ENCODE peak calls at places on chromosomes 2 and 18, in six cellular contexts. One of them, this sample, is unnamed.

GRCh38 chr18:58037163-58037562 is 6.9 kb upstream of the NEDD4L start:
- DNase-seq in CD8-positive, alpha-beta T cell: no peak
- DNase-seq in choroid plexus epithelial cell: no peak
- DNase-seq in heart right ventricle: no peak
- DNase-seq in WERI-Rb-1: no peak
- DNase-seq in astrocyte of the spinal cord: no peak
- DNase-seq in this sample: no peak

GRCh38 chr2:128423788-128424165 is 105.1 kb upstream of the HS6ST1 start:
- DNase-seq in CD8-positive, alpha-beta T cell: no peak
- DNase-seq in choroid plexus epithelial cell: no peak
- DNase-seq in heart right ventricle: peak
- DNase-seq in WERI-Rb-1: no peak
- DNase-seq in astrocyte of the spinal cord: no peak
- DNase-seq in this sample: no peak

GRCh38 chr18:6543330-6543908 is 128.7 kb upstream of the L3MBTL4 start:
- DNase-seq in CD8-positive, alpha-beta T cell: no peak
- DNase-seq in choroid plexus epithelial cell: peak
- DNase-seq in heart right ventricle: no peak
- DNase-seq in WERI-Rb-1: no peak
- DNase-seq in astrocyte of the spinal cord: peak
- DNase-seq in this sample: no peak

GRCh38 chr2:104862061-104862941 is 8.4 kb downstream of the POU3F3 start:
- DNase-seq in CD8-positive, alpha-beta T cell: no peak
- DNase-seq in choroid plexus epithelial cell: no peak
- DNase-seq in heart right ventricle: no peak
- DNase-seq in WERI-Rb-1: no peak
- DNase-seq in astrocyte of the spinal cord: peak
- DNase-seq in this sample: no peak

GRCh38 chr2:222355860-222356259 is 57.1 kb upstream of the PAX3 start:
- DNase-seq in CD8-positive, alpha-beta T cell: no peak
- DNase-seq in choroid plexus epithelial cell: no peak
- DNase-seq in heart right ventricle: no peak
- DNase-seq in WERI-Rb-1: no peak
- DNase-seq in astrocyte of the spinal cord: peak
- DNase-seq in this sample: no peak

GRCh38 chr2:46239175-46239846 is 57.9 kb upstream of the EPAS1 start:
- DNase-seq in CD8-positive, alpha-beta T cell: no peak
- DNase-seq in choroid plexus epithelial cell: no peak
- DNase-seq in heart right ventricle: no peak
- DNase-seq in WERI-Rb-1: no peak
- DNase-seq in astrocyte of the spinal cord: no peak
- DNase-seq in this sample: no peak

GRCh38 chr2:71157124-71157802 is 26.8 kb downstream of the MPHOSPH10 start:
- DNase-seq in CD8-positive, alpha-beta T cell: peak
- DNase-seq in choroid plexus epithelial cell: peak
- DNase-seq in heart right ventricle: peak
- DNase-seq in WERI-Rb-1: peak
- DNase-seq in astrocyte of the spinal cord: peak
- DNase-seq in this sample: peak

GRCh38 chr2:238424313-238424700 is 2.4 kb upstream of the ASB1 start:
- DNase-seq in CD8-positive, alpha-beta T cell: no peak
- DNase-seq in choroid plexus epithelial cell: peak
- DNase-seq in heart right ventricle: no peak
- DNase-seq in WERI-Rb-1: no peak
- DNase-seq in astrocyte of the spinal cord: peak
- DNase-seq in this sample: no peak

GRCh38 chr18:58785171-58785805 is 79.4 kb upstream of the ZNF532 start:
- DNase-seq in CD8-positive, alpha-beta T cell: no peak
- DNase-seq in choroid plexus epithelial cell: peak
- DNase-seq in heart right ventricle: no peak
- DNase-seq in WERI-Rb-1: no peak
- DNase-seq in astrocyte of the spinal cord: peak
- DNase-seq in this sample: peak

GRCh38 chr2:217694296-217694695 is 308.5 kb downstream of the TNS1 start:
- DNase-seq in CD8-positive, alpha-beta T cell: no peak
- DNase-seq in choroid plexus epithelial cell: peak
- DNase-seq in heart right ventricle: no peak
- DNase-seq in WERI-Rb-1: no peak
- DNase-seq in astrocyte of the spinal cord: peak
- DNase-seq in this sample: no peak

GRCh38 chr2:144529841-144530240 is 9.9 kb upstream of the ZEB2 start:
- DNase-seq in CD8-positive, alpha-beta T cell: no peak
- DNase-seq in choroid plexus epithelial cell: no peak
- DNase-seq in heart right ventricle: no peak
- DNase-seq in WERI-Rb-1: no peak
- DNase-seq in astrocyte of the spinal cord: no peak
- DNase-seq in this sample: no peak

GRCh38 chr18:24212939-24213338 is 74.1 kb downstream of the CABYR start:
- DNase-seq in CD8-positive, alpha-beta T cell: no peak
- DNase-seq in choroid plexus epithelial cell: peak
- DNase-seq in heart right ventricle: no peak
- DNase-seq in WERI-Rb-1: no peak
- DNase-seq in astrocyte of the spinal cord: peak
- DNase-seq in this sample: peak

GRCh38 chr2:1140389-1141003 is 189.8 kb downstream of the SNTG2 start:
- DNase-seq in CD8-positive, alpha-beta T cell: peak
- DNase-seq in choroid plexus epithelial cell: peak
- DNase-seq in heart right ventricle: no peak
- DNase-seq in WERI-Rb-1: peak
- DNase-seq in astrocyte of the spinal cord: no peak
- DNase-seq in this sample: no peak

GRCh38 chr2:189802396-189802912 is 18.2 kb downstream of the PMS1 start:
- DNase-seq in CD8-positive, alpha-beta T cell: no peak
- DNase-seq in choroid plexus epithelial cell: no peak
- DNase-seq in heart right ventricle: no peak
- DNase-seq in WERI-Rb-1: no peak
- DNase-seq in astrocyte of the spinal cord: peak
- DNase-seq in this sample: no peak

GRCh38 chr2:53353372-53354111 is 414.1 kb upstream of the CHAC2 start:
- DNase-seq in CD8-positive, alpha-beta T cell: no peak
- DNase-seq in choroid plexus epithelial cell: peak
- DNase-seq in heart right ventricle: no peak
- DNase-seq in WERI-Rb-1: peak
- DNase-seq in astrocyte of the spinal cord: peak
- DNase-seq in this sample: peak

GRCh38 chr2:176130917-176131616 is 1.6 kb downstream of the HOXD8 start:
- DNase-seq in CD8-positive, alpha-beta T cell: no peak
- DNase-seq in choroid plexus epithelial cell: no peak
- DNase-seq in heart right ventricle: no peak
- DNase-seq in WERI-Rb-1: no peak
- DNase-seq in astrocyte of the spinal cord: no peak
- DNase-seq in this sample: no peak

GRCh38 chr2:12176621-12177020 is 430.2 kb downstream of the LPIN1 start:
- DNase-seq in CD8-positive, alpha-beta T cell: no peak
- DNase-seq in choroid plexus epithelial cell: no peak
- DNase-seq in heart right ventricle: no peak
- DNase-seq in WERI-Rb-1: no peak
- DNase-seq in astrocyte of the spinal cord: no peak
- DNase-seq in this sample: no peak

GRCh38 chr2:71940695-71941094 is 207.0 kb downstream of the CYP26B1 start:
- DNase-seq in CD8-positive, alpha-beta T cell: no peak
- DNase-seq in choroid plexus epithelial cell: no peak
- DNase-seq in heart right ventricle: no peak
- DNase-seq in WERI-Rb-1: no peak
- DNase-seq in astrocyte of the spinal cord: no peak
- DNase-seq in this sample: no peak

GRCh38 chr2:165876712-165877111 is 76.9 kb downstream of the TTC21B start:
- DNase-seq in CD8-positive, alpha-beta T cell: no peak
- DNase-seq in choroid plexus epithelial cell: peak
- DNase-seq in heart right ventricle: no peak
- DNase-seq in WERI-Rb-1: no peak
- DNase-seq in astrocyte of the spinal cord: no peak
- DNase-seq in this sample: peak

GRCh38 chr18:79106084-79106483 is 36.9 kb downstream of the ATP9B start:
- DNase-seq in CD8-positive, alpha-beta T cell: no peak
- DNase-seq in choroid plexus epithelial cell: no peak
- DNase-seq in heart right ventricle: no peak
- DNase-seq in WERI-Rb-1: no peak
- DNase-seq in astrocyte of the spinal cord: no peak
- DNase-seq in this sample: no peak

GRCh38 chr2:100070078-100070477 is 72.3 kb downstream of the AFF3 start:
- DNase-seq in CD8-positive, alpha-beta T cell: no peak
- DNase-seq in choroid plexus epithelial cell: peak
- DNase-seq in heart right ventricle: no peak
- DNase-seq in WERI-Rb-1: no peak
- DNase-seq in astrocyte of the spinal cord: no peak
- DNase-seq in this sample: no peak

GRCh38 chr2:222283634-222284033 is 15.2 kb downstream of the PAX3 start:
- DNase-seq in CD8-positive, alpha-beta T cell: no peak
- DNase-seq in choroid plexus epithelial cell: peak
- DNase-seq in heart right ventricle: no peak
- DNase-seq in WERI-Rb-1: peak
- DNase-seq in astrocyte of the spinal cord: peak
- DNase-seq in this sample: no peak

GRCh38 chr18:7032537-7032936 is 85.1 kb downstream of the LAMA1 start:
- DNase-seq in CD8-positive, alpha-beta T cell: no peak
- DNase-seq in choroid plexus epithelial cell: no peak
- DNase-seq in heart right ventricle: no peak
- DNase-seq in WERI-Rb-1: no peak
- DNase-seq in astrocyte of the spinal cord: no peak
- DNase-seq in this sample: no peak

GRCh38 chr2:70790079-70790963 is at the start of gene FIGLA:
- DNase-seq in CD8-positive, alpha-beta T cell: no peak
- DNase-seq in choroid plexus epithelial cell: no peak
- DNase-seq in heart right ventricle: no peak
- DNase-seq in WERI-Rb-1: no peak
- DNase-seq in astrocyte of the spinal cord: no peak
- DNase-seq in this sample: no peak

GRCh38 chr2:117720765-117721164 is 93.7 kb upstream of the DDX18 start:
- DNase-seq in CD8-positive, alpha-beta T cell: no peak
- DNase-seq in choroid plexus epithelial cell: no peak
- DNase-seq in heart right ventricle: no peak
- DNase-seq in WERI-Rb-1: no peak
- DNase-seq in astrocyte of the spinal cord: no peak
- DNase-seq in this sample: no peak

GRCh38 chr18:68428026-68428425 is 286.9 kb downstream of the TMX3 start:
- DNase-seq in CD8-positive, alpha-beta T cell: no peak
- DNase-seq in choroid plexus epithelial cell: peak
- DNase-seq in heart right ventricle: no peak
- DNase-seq in WERI-Rb-1: no peak
- DNase-seq in astrocyte of the spinal cord: peak
- DNase-seq in this sample: peak

GRCh38 chr2:119339562-119339923 is 27.1 kb downstream of the C2orf76 start:
- DNase-seq in CD8-positive, alpha-beta T cell: no peak
- DNase-seq in choroid plexus epithelial cell: no peak
- DNase-seq in heart right ventricle: no peak
- DNase-seq in WERI-Rb-1: no peak
- DNase-seq in astrocyte of the spinal cord: no peak
- DNase-seq in this sample: no peak

GRCh38 chr2:237214963-237215362 is 129.3 kb downstream of the COPS8 start:
- DNase-seq in CD8-positive, alpha-beta T cell: no peak
- DNase-seq in choroid plexus epithelial cell: no peak
- DNase-seq in heart right ventricle: no peak
- DNase-seq in WERI-Rb-1: no peak
- DNase-seq in astrocyte of the spinal cord: no peak
- DNase-seq in this sample: no peak

GRCh38 chr2:83155826-83156225 is 1303.3 kb downstream of the SUCLG1 start:
- DNase-seq in CD8-positive, alpha-beta T cell: no peak
- DNase-seq in choroid plexus epithelial cell: no peak
- DNase-seq in heart right ventricle: no peak
- DNase-seq in WERI-Rb-1: no peak
- DNase-seq in astrocyte of the spinal cord: no peak
- DNase-seq in this sample: no peak

GRCh38 chr2:235546151-235546435 is 52.2 kb downstream of the AGAP1 start:
- DNase-seq in CD8-positive, alpha-beta T cell: no peak
- DNase-seq in choroid plexus epithelial cell: no peak
- DNase-seq in heart right ventricle: no peak
- DNase-seq in WERI-Rb-1: no peak
- DNase-seq in astrocyte of the spinal cord: no peak
- DNase-seq in this sample: no peak

GRCh38 chr2:219997341-219997851 is 370.0 kb downstream of the SLC4A3 start:
- DNase-seq in CD8-positive, alpha-beta T cell: no peak
- DNase-seq in choroid plexus epithelial cell: peak
- DNase-seq in heart right ventricle: peak
- DNase-seq in WERI-Rb-1: peak
- DNase-seq in astrocyte of the spinal cord: peak
- DNase-seq in this sample: peak

DNA sequence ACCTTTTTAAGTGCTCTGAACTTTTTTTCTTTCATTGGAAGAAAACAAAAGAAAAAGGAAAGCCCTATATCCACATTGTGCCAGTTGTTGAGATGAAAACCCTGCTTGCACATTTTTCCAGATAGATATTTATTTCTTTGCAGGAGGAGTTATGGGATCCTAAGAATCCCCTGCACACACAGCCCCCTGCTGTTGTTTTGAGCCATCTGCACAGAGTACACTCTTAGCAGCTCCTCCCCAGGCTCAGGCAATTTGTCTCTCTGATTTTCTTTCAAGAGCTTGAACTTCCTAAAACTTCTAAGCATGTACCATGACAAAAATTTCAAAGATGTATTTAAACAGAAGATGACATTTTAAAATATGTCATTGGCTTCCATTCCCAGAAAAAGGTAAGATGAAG is 436.9 kb downstream of the METTL4 start:
- DNase-seq in CD8-positive, alpha-beta T cell: no peak
- DNase-seq in choroid plexus epithelial cell: peak
- DNase-seq in heart right ventricle: no peak
- DNase-seq in WERI-Rb-1: peak
- DNase-seq in astrocyte of the spinal cord: no peak
- DNase-seq in this sample: no peak
- TF ChIP-seq CTCF in CD8-positive, alpha-beta T cell: no peak
- TF ChIP-seq CTCF in choroid plexus epithelial cell: peak
- TF ChIP-seq CTCF in heart right ventricle: no peak
- TF ChIP-seq CTCF in WERI-Rb-1: peak
- TF ChIP-seq CTCF in astrocyte of the spinal cord: peak
- TF ChIP-seq CTCF in this sample: peak

DNA sequence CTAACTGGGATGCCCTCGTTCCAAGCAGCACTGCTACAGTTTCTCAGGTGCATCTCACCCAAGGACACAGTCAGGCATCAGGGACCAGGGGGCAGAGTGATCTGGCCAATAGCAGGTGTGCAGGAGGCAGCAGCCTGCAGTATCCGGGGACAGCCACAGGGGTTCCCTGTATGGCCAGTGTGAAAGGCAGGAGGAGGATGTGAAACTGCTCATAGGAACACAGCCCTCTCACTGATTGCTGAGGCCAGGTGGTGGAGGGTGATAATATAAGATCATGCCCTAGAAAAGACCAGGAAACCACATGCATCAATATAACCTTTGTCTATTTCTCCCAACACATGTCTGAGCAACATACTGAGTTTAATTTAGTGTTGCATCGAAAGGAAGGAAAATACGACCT is 112.7 kb upstream of the TACR1 start:
- DNase-seq in CD8-positive, alpha-beta T cell: no peak
- DNase-seq in choroid plexus epithelial cell: no peak
- DNase-seq in heart right ventricle: no peak
- DNase-seq in WERI-Rb-1: peak
- DNase-seq in astrocyte of the spinal cord: no peak
- DNase-seq in this sample: no peak
- TF ChIP-seq CTCF in CD8-positive, alpha-beta T cell: no peak
- TF ChIP-seq CTCF in choroid plexus epithelial cell: no peak
- TF ChIP-seq CTCF in heart right ventricle: no peak
- TF ChIP-seq CTCF in WERI-Rb-1: peak
- TF ChIP-seq CTCF in astrocyte of the spinal cord: peak
- TF ChIP-seq CTCF in this sample: peak

GRCh38 chr18:67266591-67267237 is 249.8 kb downstream of the DSEL start:
- DNase-seq in CD8-positive, alpha-beta T cell: no peak
- DNase-seq in choroid plexus epithelial cell: peak
- DNase-seq in heart right ventricle: no peak
- DNase-seq in WERI-Rb-1: no peak
- DNase-seq in astrocyte of the spinal cord: peak
- DNase-seq in this sample: peak
- TF ChIP-seq CTCF in CD8-positive, alpha-beta T cell: no peak
- TF ChIP-seq CTCF in choroid plexus epithelial cell: no peak
- TF ChIP-seq CTCF in heart right ventricle: no peak
- TF ChIP-seq CTCF in WERI-Rb-1: no peak
- TF ChIP-seq CTCF in astrocyte of the spinal cord: no peak
- TF ChIP-seq CTCF in this sample: no peak

GRCh38 chr2:44295636-44296359 is 20.5 kb downstream of the SLC3A1 start:
- DNase-seq in CD8-positive, alpha-beta T cell: no peak
- DNase-seq in choroid plexus epithelial cell: no peak
- DNase-seq in heart right ventricle: no peak
- DNase-seq in WERI-Rb-1: no peak
- DNase-seq in astrocyte of the spinal cord: no peak
- DNase-seq in this sample: no peak
- TF ChIP-seq CTCF in CD8-positive, alpha-beta T cell: no peak
- TF ChIP-seq CTCF in choroid plexus epithelial cell: peak
- TF ChIP-seq CTCF in heart right ventricle: no peak
- TF ChIP-seq CTCF in WERI-Rb-1: peak
- TF ChIP-seq CTCF in astrocyte of the spinal cord: peak
- TF ChIP-seq CTCF in this sample: peak